ENCODE peak calls at places on chromosomes 11 and 22, in four cellular contexts. One of them, this sample, is unnamed.

GRCh38 chr11:70048279-70049024 is 29.7 kb upstream of the ANO1 start:
- DNase-seq in anterior cingulate cortex: no peak
- DNase-seq in NCI-H460: peak
- DNase-seq in mucosa of gallbladder: peak
- DNase-seq in this sample: no peak

GRCh38 chr11:15569626-15570025 is 454.9 kb downstream of the INSC start:
- DNase-seq in NCI-H460: no peak
- DNase-seq in mucosa of gallbladder: no peak
- DNase-seq in anterior cingulate cortex: no peak
- DNase-seq in this sample: no peak

GRCh38 chr11:1126935-1127663 is 30.7 kb upstream of the MUC5AC start:
- DNase-seq in NCI-H460: no peak
- DNase-seq in mucosa of gallbladder: no peak
- DNase-seq in anterior cingulate cortex: no peak
- DNase-seq in this sample: no peak

GRCh38 chr11:71144010-71144409 is 108.4 kb downstream of the SHANK2 start:
- DNase-seq in mucosa of gallbladder: no peak
- DNase-seq in anterior cingulate cortex: no peak
- DNase-seq in NCI-H460: no peak
- DNase-seq in this sample: no peak

GRCh38 chr11:57471496-57471895 is 11.2 kb downstream of the RTN4RL2 start:
- DNase-seq in NCI-H460: no peak
- DNase-seq in mucosa of gallbladder: peak
- DNase-seq in anterior cingulate cortex: no peak
- DNase-seq in this sample: no peak

GRCh38 chr22:31734512-31734911 is 15.4 kb downstream of the PRR14L start:
- DNase-seq in mucosa of gallbladder: no peak
- DNase-seq in anterior cingulate cortex: no peak
- DNase-seq in NCI-H460: no peak
- DNase-seq in this sample: no peak

GRCh38 chr22:24965822-24966626 is 13.5 kb downstream of the KIAA1671 start:
- DNase-seq in mucosa of gallbladder: peak
- DNase-seq in NCI-H460: no peak
- DNase-seq in anterior cingulate cortex: no peak
- DNase-seq in this sample: no peak

GRCh38 chr11:6052374-6052773 is 21.8 kb upstream of the OR56A1 start:
- DNase-seq in anterior cingulate cortex: no peak
- DNase-seq in NCI-H460: no peak
- DNase-seq in mucosa of gallbladder: no peak
- DNase-seq in this sample: no peak

GRCh38 chr11:46356911-46357482 is 9.7 kb downstream of the DGKZ start:
- DNase-seq in mucosa of gallbladder: no peak
- DNase-seq in anterior cingulate cortex: no peak
- DNase-seq in NCI-H460: no peak
- DNase-seq in this sample: no peak

GRCh38 chr11:75570559-75571139 is 8.6 kb downstream of the SERPINH1 start:
- DNase-seq in mucosa of gallbladder: no peak
- DNase-seq in NCI-H460: no peak
- DNase-seq in anterior cingulate cortex: no peak
- DNase-seq in this sample: no peak

GRCh38 chr11:21402274-21402673 is 732.9 kb downstream of the NELL1 start:
- DNase-seq in anterior cingulate cortex: no peak
- DNase-seq in mucosa of gallbladder: no peak
- DNase-seq in NCI-H460: no peak
- DNase-seq in this sample: no peak

GRCh38 chr11:67105964-67106363 is 13.1 kb upstream of the KDM2A start:
- DNase-seq in anterior cingulate cortex: no peak
- DNase-seq in mucosa of gallbladder: no peak
- DNase-seq in NCI-H460: no peak
- DNase-seq in this sample: no peak

GRCh38 chr22:45427114-45427513 is 13.6 kb downstream of the RIBC2 start:
- DNase-seq in anterior cingulate cortex: no peak
- DNase-seq in mucosa of gallbladder: no peak
- DNase-seq in NCI-H460: no peak
- DNase-seq in this sample: no peak

GRCh38 chr11:61111786-61112517 is 9.7 kb downstream of the CD5 start:
- DNase-seq in anterior cingulate cortex: no peak
- DNase-seq in mucosa of gallbladder: no peak
- DNase-seq in NCI-H460: no peak
- DNase-seq in this sample: no peak

GRCh38 chr22:31068970-31069369 is 12.1 kb upstream of the SMTN start:
- DNase-seq in NCI-H460: no peak
- DNase-seq in mucosa of gallbladder: no peak
- DNase-seq in anterior cingulate cortex: no peak
- DNase-seq in this sample: no peak

GRCh38 chr11:76716268-76716667 is 45.7 kb upstream of the LRRC32 start:
- DNase-seq in NCI-H460: no peak
- DNase-seq in anterior cingulate cortex: no peak
- DNase-seq in mucosa of gallbladder: no peak
- DNase-seq in this sample: no peak

GRCh38 chr11:103464420-103464819 is 355.2 kb downstream of the DYNC2H1 start:
- DNase-seq in anterior cingulate cortex: no peak
- DNase-seq in NCI-H460: no peak
- DNase-seq in mucosa of gallbladder: no peak
- DNase-seq in this sample: no peak

GRCh38 chr11:68584097-68584496 is 100.2 kb upstream of the GAL start:
- DNase-seq in mucosa of gallbladder: peak
- DNase-seq in NCI-H460: no peak
- DNase-seq in anterior cingulate cortex: no peak
- DNase-seq in this sample: no peak

GRCh38 chr22:19086417-19086816 is 35.8 kb downstream of the DGCR2 start:
- DNase-seq in anterior cingulate cortex: no peak
- DNase-seq in mucosa of gallbladder: no peak
- DNase-seq in NCI-H460: no peak
- DNase-seq in this sample: no peak

GRCh38 chr11:2581151-2581930 is 118.5 kb downstream of the KCNQ1OT1 start:
- DNase-seq in anterior cingulate cortex: no peak
- DNase-seq in mucosa of gallbladder: no peak
- DNase-seq in NCI-H460: no peak
- DNase-seq in this sample: no peak

GRCh38 chr22:33166206-33166605 is 108.0 kb upstream of the SYN3 start:
- DNase-seq in NCI-H460: no peak
- DNase-seq in mucosa of gallbladder: no peak
- DNase-seq in anterior cingulate cortex: no peak
- DNase-seq in this sample: no peak

GRCh38 chr22:49393526-49393925 is 434.1 kb downstream of the BRD1 start:
- DNase-seq in NCI-H460: no peak
- DNase-seq in anterior cingulate cortex: no peak
- DNase-seq in mucosa of gallbladder: no peak
- DNase-seq in this sample: no peak

GRCh38 chr11:12994476-12994875 is 14.6 kb upstream of the RASSF10 start:
- DNase-seq in anterior cingulate cortex: no peak
- DNase-seq in mucosa of gallbladder: no peak
- DNase-seq in NCI-H460: no peak
- DNase-seq in this sample: no peak

GRCh38 chr11:1087279-1087960 is 12.7 kb downstream of the MUC2 start:
- DNase-seq in NCI-H460: no peak
- DNase-seq in mucosa of gallbladder: no peak
- DNase-seq in anterior cingulate cortex: no peak
- DNase-seq in this sample: no peak

GRCh38 chr22:32100711-32101110 is 57.6 kb downstream of the SLC5A1 start:
- DNase-seq in mucosa of gallbladder: no peak
- DNase-seq in NCI-H460: no peak
- DNase-seq in anterior cingulate cortex: no peak
- DNase-seq in this sample: no peak

GRCh38 chr11:64409707-64410395 is 50.9 kb downstream of the RPS6KA4 start:
- DNase-seq in mucosa of gallbladder: peak
- DNase-seq in anterior cingulate cortex: no peak
- DNase-seq in NCI-H460: no peak
- DNase-seq in this sample: no peak

GRCh38 chr11:92149996-92150395 is 74.6 kb upstream of the FAT3 start:
- DNase-seq in NCI-H460: no peak
- DNase-seq in mucosa of gallbladder: no peak
- DNase-seq in anterior cingulate cortex: no peak
- DNase-seq in this sample: no peak

GRCh38 chr11:111344032-111344431 is 35.0 kb downstream of the POU2AF1 start:
- DNase-seq in NCI-H460: no peak
- DNase-seq in mucosa of gallbladder: peak
- DNase-seq in anterior cingulate cortex: no peak
- DNase-seq in this sample: no peak

GRCh38 chr11:86497310-86497709 is 122.6 kb downstream of the CCDC81 start:
- DNase-seq in mucosa of gallbladder: no peak
- DNase-seq in anterior cingulate cortex: no peak
- DNase-seq in NCI-H460: no peak
- DNase-seq in this sample: no peak

This sample was measured in NCI-H1436 treated with DMSO at 0.1 percent for 48 hours.